ENCODE peak calls at places on chromosomes 13 and 19, in seven cellular contexts. G is psoas muscle, D is fibroblast of lung, T is AG09309, M is AG10803, Z is cardiac fibroblast, P is right lobe of liver. R is an unnamed sample.

GRCh38 chr13:45807520-45808099 is 43.9 kb downstream of the SIAH3 start:
- DNase-seq in P (no peak), D (peak), M (peak), G (no peak), Z (peak), T (peak), R (peak)

GRCh38 chr13:35914662-35915061 is 216.5 kb downstream of the DCLK1 start:
- DNase-seq in Z (no peak), D (no peak), G (no peak), P (no peak), M (peak), T (peak), R (no peak)

GRCh38 chr13:104408733-104409132 is 1342.5 kb upstream of the SLC10A2 start:
- DNase-seq in M (no peak), D (peak), P (no peak), G (no peak), T (no peak), Z (no peak), R (peak)

GRCh38 chr19:29660835-29661234 is 4.4 kb upstream of the PLEKHF1 start:
- DNase-seq in D (no peak), M (no peak), G (no peak), P (no peak), Z (peak), T (no peak), R (no peak)

GRCh38 chr13:102651392-102651791 is 43.5 kb downstream of the METTL21C start:
- DNase-seq in M (peak), D (peak), T (no peak), Z (peak), G (no peak), P (no peak), R (peak)

GRCh38 chr19:46963093-46963734 is 56.4 kb upstream of the NPAS1 start:
- DNase-seq in D (peak), Z (peak), G (no peak), P (no peak), M (peak), T (peak), R (peak)

GRCh38 chr19:38632476-38633213 is 13.7 kb downstream of the EIF3K start:
- DNase-seq in P (no peak), M (no peak), D (no peak), G (no peak), Z (no peak), T (no peak), R (no peak)

GRCh38 chr19:55454787-55455243 is 6.6 kb downstream of the ISOC2 start:
- DNase-seq in P (no peak), D (no peak), T (no peak), M (peak), G (no peak), Z (peak), R (peak)

GRCh38 chr19:2544576-2545415 is 68.9 kb downstream of the GADD45B start:
- DNase-seq in G (no peak), Z (no peak), P (no peak), D (peak), T (no peak), M (no peak), R (no peak)

GRCh38 chr13:29140277-29140676 is 320.1 kb downstream of the MTUS2 start:
- DNase-seq in D (peak), M (peak), G (no peak), Z (peak), P (no peak), T (no peak), R (peak)

GRCh38 chr19:33040994-33041827 is 23.5 kb downstream of the RHPN2 start:
- DNase-seq in P (peak), T (no peak), D (peak), G (no peak), Z (peak), M (peak), R (peak)

GRCh38 chr13:48146636-48147035 is 51.7 kb upstream of the MED4 start:
- DNase-seq in D (no peak), G (no peak), M (no peak), P (no peak), T (no peak), Z (no peak), R (no peak)

GRCh38 chr19:5356918-5357317 is 16.3 kb upstream of the PTPRS start:
- DNase-seq in M (no peak), G (no peak), Z (no peak), P (no peak), D (no peak), T (no peak), R (no peak)

GRCh38 chr13:22800726-22801401 is 379.9 kb upstream of the SGCG start:
- DNase-seq in T (no peak), P (no peak), D (no peak), Z (peak), G (peak), M (peak), R (no peak)

GRCh38 chr13:73767747-73768315 is 366.4 kb downstream of the KLF12 start:
- DNase-seq in G (no peak), P (no peak), T (no peak), D (no peak), Z (no peak), M (no peak), R (no peak)

GRCh38 chr19:18672606-18673337 is 10.7 kb upstream of the CRTC1 start:
- DNase-seq in G (peak), T (no peak), M (peak), Z (peak), P (peak), D (peak), R (peak)

GRCh38 chr19:824885-825284 is 2.8 kb upstream of the AZU1 start:
- DNase-seq in M (no peak), G (no peak), Z (no peak), T (no peak), D (no peak), P (no peak), R (no peak)

GRCh38 chr13:26503826-26504594 is 53.5 kb upstream of the WASF3 start:
- DNase-seq in G (no peak), Z (no peak), D (no peak), P (no peak), M (no peak), T (no peak), R (no peak)

GRCh38 chr13:26500618-26501320 is 56.7 kb upstream of the WASF3 start:
- DNase-seq in P (no peak), M (no peak), G (no peak), T (no peak), D (no peak), Z (no peak), R (no peak)

GRCh38 chr13:26499209-26499601 is 58.3 kb upstream of the WASF3 start:
- DNase-seq in D (no peak), M (no peak), T (no peak), Z (no peak), G (no peak), P (no peak), R (no peak)

GRCh38 chr13:26498524-26499208 is 58.8 kb upstream of the WASF3 start:
- DNase-seq in M (no peak), G (no peak), T (no peak), P (no peak), Z (peak), D (peak), R (peak)

DNA sequence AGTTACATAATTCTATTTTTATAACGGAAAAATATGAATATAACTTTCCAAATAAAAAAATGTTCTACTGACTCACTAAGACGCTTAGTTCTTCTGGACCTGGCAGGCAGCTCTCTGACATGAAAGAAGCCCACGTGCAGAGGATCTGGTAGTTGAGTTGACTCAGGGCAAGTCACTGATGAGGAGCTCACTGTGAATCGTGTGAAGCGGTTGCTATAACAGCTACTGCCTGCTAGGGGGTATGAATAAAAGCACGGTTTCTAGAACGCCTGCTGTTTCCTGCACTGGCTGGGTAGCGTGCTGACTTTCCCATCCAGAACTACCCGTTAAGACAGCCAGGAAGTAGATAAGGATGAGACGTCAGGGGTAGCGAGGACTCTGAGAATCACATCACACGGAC is 54.7 kb upstream of the WASF3 start:
- DNase-seq in P (no peak), D (peak), G (peak), T (peak), Z (peak), M (peak), R (peak)
- TF ChIP-seq CTCF in P (no peak), D (peak), G (no peak), T (peak), Z (peak), M (peak), R (peak)

GRCh38 chr19:13243971-13244370 is 93.8 kb downstream of the IER2 start:
- DNase-seq in G (no peak), M (no peak), D (no peak), P (no peak), T (no peak), Z (no peak), R (no peak)
- H3K4me3 ChIP-seq in G (no peak), M (no peak), D (no peak), P (no peak), T (no peak), Z (no peak), R (no peak)

GRCh38 chr19:15330801-15331418 is 1.4 kb downstream of the BRD4 start:
- DNase-seq in M (peak), P (no peak), G (no peak), T (peak), Z (peak), D (peak), R (peak)
- TF ChIP-seq CTCF in M (no peak), P (no peak), G (no peak), T (no peak), Z (no peak), D (no peak), R (no peak)

GRCh38 chr19:57665261-57665806 is 3.4 kb upstream of the ZSCAN4 start:
- DNase-seq in M (no peak), D (no peak), G (no peak), P (no peak), T (no peak), Z (no peak), R (no peak)
- H3K4me3 ChIP-seq in M (no peak), D (no peak), G (no peak), P (no peak), T (no peak), Z (no peak), R (no peak)

GRCh38 chr19:6393074-6393981 is at the start of gene GTF2F1:
- DNase-seq in Z (peak), D (peak), M (peak), G (peak), T (peak), P (peak), R (peak)
- TF ChIP-seq CTCF in Z (peak), D (peak), M (peak), G (no peak), T (peak), P (peak), R (peak)

R was measured in choroid plexus epithelial cell.